ENCODE peak calls at places on chromosomes 16 and 17, in six cellular contexts. U, S, M, F, C and X are unnamed samples. For H3K4me1, the result is how much of the 10 kb centered on the place peaks cover.

GRCh38 chr16:86713021-86713631 is 134.8 kb downstream of the FOXL1 start:
- DNase-seq in U (no peak), S (no peak), M (no peak), F (no peak), C (no peak), X (no peak)

GRCh38 chr17:66691644-66692500 is 143.0 kb upstream of the CACNG5 start:
- DNase-seq in F (no peak), U (no peak), C (no peak), M (no peak), S (no peak), X (no peak)

GRCh38 chr16:5615868-5616642 is 518.5 kb upstream of the EEF2KMT start:
- DNase-seq in M (peak), C (no peak), U (peak), F (no peak), S (peak), X (peak)

GRCh38 chr17:50274142-50274944 is at the start of gene TMEM92:
- DNase-seq in S (peak), M (peak), U (peak), C (no peak), F (no peak), X (peak)

GRCh38 chr16:1158456-1159324 is 5.8 kb downstream of the CACNA1H start:
- DNase-seq in U (no peak), S (no peak), M (no peak), F (no peak), C (no peak), X (peak)

GRCh38 chr16:73735018-73735417 is 561.6 kb upstream of the PSMD7 start:
- DNase-seq in F (peak), M (no peak), S (no peak), C (peak), U (no peak), X (no peak)

GRCh38 chr17:62724398-62725146 is 83.5 kb downstream of the MARCHF10 start:
- DNase-seq in M (no peak), F (peak), U (no peak), S (no peak), C (no peak), X (no peak)

GRCh38 chr17:56121661-56122060 is 31.6 kb upstream of the ANKFN1 start:
- DNase-seq in U (no peak), M (no peak), F (no peak), C (no peak), S (peak), X (no peak)

GRCh38 chr17:62933986-62934385 is 32.0 kb upstream of the TANC2 start:
- DNase-seq in S (no peak), U (no peak), F (no peak), C (peak), M (no peak), X (no peak)

GRCh38 chr16:68994324-68994723 is 111.1 kb upstream of the HAS3 start:
- DNase-seq in S (no peak), C (no peak), M (no peak), U (no peak), F (no peak), X (no peak)

GRCh38 chr17:28765038-28765437 is 21.2 kb downstream of the TRAF4 start:
- DNase-seq in C (no peak), S (no peak), U (no peak), F (no peak), M (no peak), X (no peak)

GRCh38 chr16:19130852-19131808 is 17.4 kb downstream of the ITPRIPL2 start:
- DNase-seq in F (no peak), C (peak), S (no peak), M (no peak), U (no peak), X (peak)

GRCh38 chr16:71895679-71896385 is 501 bp downstream of the IST1 start:
- DNase-seq in F (peak), M (peak), U (no peak), C (peak), S (peak), X (peak)

GRCh38 chr17:38557836-38558750 is 47.7 kb downstream of the SRCIN1 start:
- DNase-seq in C (peak), U (peak), M (peak), F (peak), S (peak), X (peak)

GRCh38 chr17:11928436-11928835 is 68.8 kb downstream of the ZNF18 start:
- DNase-seq in F (no peak), M (no peak), S (no peak), U (no peak), C (no peak), X (no peak)

GRCh38 chr16:15509051-15509592 is 74.7 kb downstream of the BMERB1 start:
- DNase-seq in U (no peak), S (no peak), M (no peak), C (no peak), F (no peak), X (no peak)

GRCh38 chr16:87127766-87128147 is 189.4 kb downstream of the C16orf95 start:
- DNase-seq in C (no peak), F (no peak), M (no peak), U (no peak), S (no peak), X (no peak)

GRCh38 chr17:39209317-39210092 is 9.4 kb downstream of the RPL19 start:
- DNase-seq in M (no peak), F (peak), S (peak), C (peak), U (no peak), X (peak)

GRCh38 chr16:71360378-71360777 is 1.9 kb downstream of the CALB2 start:
- DNase-seq in S (no peak), U (no peak), F (peak), M (no peak), C (peak), X (no peak)

GRCh38 chr16:57892041-57892440 is 78.9 kb downstream of the CNGB1 start:
- DNase-seq in S (no peak), C (peak), U (no peak), F (no peak), M (no peak), X (no peak)
- H3K4me1 ChIP-seq in S (under half), C (under half), U (under half), F (under half), M (under half), X (under half)

GRCh38 chr17:82296511-82297279 is 20.7 kb downstream of the CD7 start:
- DNase-seq in C (no peak), U (no peak), S (no peak), M (no peak), F (no peak), X (no peak)

GRCh38 chr17:82295472-82295814 is 21.9 kb upstream of the CSNK1D start:
- DNase-seq in U (no peak), M (no peak), C (no peak), F (no peak), S (no peak), X (no peak)

GRCh38 chr17:82292251-82293154 is 19.0 kb upstream of the CSNK1D start:
- DNase-seq in S (peak), F (peak), U (peak), M (peak), C (peak), X (peak)

GRCh38 chr17:82291582-82292250 is 18.2 kb upstream of the CSNK1D start:
- DNase-seq in C (no peak), M (no peak), F (no peak), S (no peak), U (no peak), X (no peak)

DNA sequence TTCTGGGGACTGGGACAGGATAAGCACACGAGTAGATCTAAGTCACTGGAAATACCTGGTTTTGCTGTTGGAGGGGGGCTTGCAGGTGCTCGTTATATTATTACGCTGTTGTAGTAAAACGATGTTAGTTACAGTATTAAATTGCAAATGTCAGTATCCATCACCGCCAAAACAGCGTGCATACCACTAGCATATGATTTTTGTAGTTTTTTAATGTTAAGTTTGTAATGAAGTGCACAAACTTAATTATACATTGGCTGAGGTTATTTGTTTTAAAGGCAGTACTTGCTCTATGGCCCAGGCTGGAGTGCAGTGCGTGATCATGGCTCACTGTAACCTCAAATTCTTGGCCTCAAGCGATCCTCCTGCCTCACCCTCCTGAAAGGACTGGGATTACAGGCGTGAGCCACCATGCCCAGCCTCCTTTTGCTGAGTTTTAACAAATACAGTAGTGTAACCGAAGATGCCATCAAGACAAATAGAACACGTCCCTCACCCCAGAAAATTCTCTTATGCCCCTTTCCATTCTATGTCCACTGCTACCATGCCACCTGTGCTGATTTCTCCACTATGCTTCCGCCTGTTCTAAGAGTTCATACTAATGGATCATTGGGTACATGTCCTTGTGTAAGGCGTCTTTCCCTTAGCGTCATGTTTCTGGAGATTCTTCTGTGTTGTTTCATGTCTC is 20.7 kb upstream of the CSNK1D start:
- DNase-seq in F (no peak), U (no peak), M (no peak), C (no peak), S (no peak), X (no peak)
- H3K9ac ChIP-seq in F (no peak), U (no peak), M (no peak), C (no peak), S (no peak), X (no peak)

DNA sequence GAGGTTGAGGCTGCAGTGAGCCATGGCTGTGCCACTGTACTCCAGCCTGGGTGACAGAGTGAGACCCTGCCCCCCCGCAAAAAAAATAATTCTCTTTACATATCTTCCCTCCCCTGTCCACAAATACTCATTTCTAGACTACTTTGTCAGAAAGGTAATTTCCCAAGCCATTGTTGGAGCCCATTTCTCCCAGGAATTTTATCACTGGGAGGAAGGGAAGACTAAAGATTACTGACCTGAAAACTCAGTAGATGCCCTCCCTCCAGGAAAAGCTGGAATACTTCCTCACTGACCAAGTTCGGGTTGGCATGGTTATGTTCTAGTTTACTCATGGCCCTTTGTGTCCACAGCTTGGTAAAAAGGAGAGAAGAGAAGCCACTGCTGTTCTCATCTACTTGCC is 4.1 kb downstream of the CALCOCO2 start:
- DNase-seq in F (no peak), C (no peak), M (no peak), S (no peak), U (no peak), X (no peak)
- H3K4me1 ChIP-seq in F (under half), C (under half), M (under half), S (under half), U (under half), X (under half)

DNA sequence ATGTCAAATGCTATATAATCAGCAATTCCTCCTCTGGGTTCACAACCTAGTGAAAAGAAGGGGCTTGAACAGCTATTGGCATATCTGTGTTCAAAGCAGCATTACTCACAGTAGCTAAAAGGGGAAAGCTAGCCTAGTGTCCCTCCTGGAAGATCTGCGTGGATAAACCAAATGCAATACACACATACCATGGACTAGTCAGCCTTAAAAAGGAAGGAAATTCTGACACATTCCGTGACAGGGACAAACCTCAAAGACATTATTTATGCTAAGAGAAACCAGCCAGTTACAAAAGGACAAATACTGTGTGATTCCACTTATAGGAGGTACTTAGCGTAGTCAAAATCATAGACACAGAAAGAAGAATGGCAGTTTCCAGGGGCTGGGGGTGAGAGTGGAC is 90.1 kb downstream of the XYLT1 start:
- DNase-seq in U (no peak), F (no peak), C (peak), S (no peak), M (no peak), X (no peak)
- H3K9ac ChIP-seq in U (no peak), F (no peak), C (no peak), S (no peak), M (no peak), X (no peak)

GRCh38 chr16:56263711-56264608 is 72.7 kb downstream of the GNAO1 start:
- DNase-seq in S (no peak), F (no peak), U (no peak), C (no peak), M (no peak), X (peak)
- H3K4me1 ChIP-seq in S (under half), F (under half), U (under half), C (under half), M (under half), X (under half)

GRCh38 chr17:74773414-74773813 is 2.7 kb downstream of the NAT9 start:
- DNase-seq in C (no peak), M (no peak), F (no peak), U (no peak), S (no peak), X (no peak)
- H3K9ac ChIP-seq in C (no peak), M (no peak), F (no peak), U (no peak), S (no peak), X (no peak)

GRCh38 chr16:10750793-10751192 is 7.2 kb downstream of the NUBP1 start:
- DNase-seq in U (no peak), M (no peak), F (no peak), C (no peak), S (no peak), X (no peak)
- H3K4me1 ChIP-seq in U (under half), M (under half), F (under half), C (under half), S (under half), X (under half)